ENCODE peak calls at places on chromosomes 2 and 18, in five cellular contexts. One of them, this sample, is unnamed.

GRCh38 chr2:47181176-47181575 is 26.1 kb upstream of the STPG4 start:
- DNase-seq in tibial artery: no peak
- DNase-seq in colonic mucosa: no peak
- DNase-seq in transverse colon: no peak
- DNase-seq in K562: no peak
- DNase-seq in this sample: no peak

GRCh38 chr18:37533647-37534565 is 31.7 kb downstream of the CELF4 start:
- DNase-seq in tibial artery: no peak
- DNase-seq in colonic mucosa: no peak
- DNase-seq in transverse colon: no peak
- DNase-seq in K562: peak
- DNase-seq in this sample: no peak

GRCh38 chr2:160652236-160652635 is 158.6 kb upstream of the RBMS1 start:
- DNase-seq in tibial artery: no peak
- DNase-seq in colonic mucosa: peak
- DNase-seq in transverse colon: peak
- DNase-seq in K562: no peak
- DNase-seq in this sample: peak

GRCh38 chr2:96737251-96737650 is 2.6 kb downstream of the LMAN2L start:
- DNase-seq in tibial artery: no peak
- DNase-seq in colonic mucosa: no peak
- DNase-seq in transverse colon: no peak
- DNase-seq in K562: no peak
- DNase-seq in this sample: no peak

GRCh38 chr2:46995844-46996243 is 80.2 kb upstream of the MCFD2 start:
- DNase-seq in tibial artery: no peak
- DNase-seq in colonic mucosa: no peak
- DNase-seq in transverse colon: no peak
- DNase-seq in K562: no peak
- DNase-seq in this sample: no peak

GRCh38 chr2:29374823-29375222 is 259.6 kb downstream of the CLIP4 start:
- DNase-seq in tibial artery: no peak
- DNase-seq in colonic mucosa: no peak
- DNase-seq in transverse colon: no peak
- DNase-seq in K562: no peak
- DNase-seq in this sample: no peak

GRCh38 chr2:232529806-232530547 is 4.0 kb downstream of the CHRND start:
- DNase-seq in tibial artery: no peak
- DNase-seq in colonic mucosa: no peak
- DNase-seq in transverse colon: no peak
- DNase-seq in K562: no peak
- DNase-seq in this sample: peak

GRCh38 chr2:162212366-162212765 is 30.9 kb downstream of the FAP start:
- DNase-seq in tibial artery: no peak
- DNase-seq in colonic mucosa: no peak
- DNase-seq in transverse colon: no peak
- DNase-seq in K562: no peak
- DNase-seq in this sample: no peak

GRCh38 chr18:36481201-36481657 is 183.7 kb downstream of the FHOD3 start:
- DNase-seq in tibial artery: no peak
- DNase-seq in colonic mucosa: no peak
- DNase-seq in transverse colon: no peak
- DNase-seq in K562: no peak
- DNase-seq in this sample: no peak

GRCh38 chr18:5894215-5894612 is 1.1 kb downstream of the TMEM200C start:
- DNase-seq in tibial artery: no peak
- DNase-seq in colonic mucosa: no peak
- DNase-seq in transverse colon: no peak
- DNase-seq in K562: no peak
- DNase-seq in this sample: no peak
- H3K27ac ChIP-seq in tibial artery: no peak
- H3K27ac ChIP-seq in colonic mucosa: no peak
- H3K27ac ChIP-seq in transverse colon: no peak
- H3K27ac ChIP-seq in K562: no peak
- H3K27ac ChIP-seq in this sample: no peak

GRCh38 chr2:20170646-20171250 is 54.2 kb downstream of the SDC1 start:
- DNase-seq in tibial artery: peak
- DNase-seq in colonic mucosa: no peak
- DNase-seq in transverse colon: no peak
- DNase-seq in K562: no peak
- DNase-seq in this sample: no peak
- H3K27ac ChIP-seq in tibial artery: no peak
- H3K27ac ChIP-seq in colonic mucosa: no peak
- H3K27ac ChIP-seq in transverse colon: no peak
- H3K27ac ChIP-seq in K562: no peak
- H3K27ac ChIP-seq in this sample: no peak

GRCh38 chr2:222993920-222994650 is 57.9 kb upstream of the KCNE4 start:
- DNase-seq in tibial artery: peak
- DNase-seq in colonic mucosa: peak
- DNase-seq in transverse colon: peak
- DNase-seq in K562: no peak
- DNase-seq in this sample: no peak
- H3K27ac ChIP-seq in tibial artery: peak
- H3K27ac ChIP-seq in colonic mucosa: peak
- H3K27ac ChIP-seq in transverse colon: peak
- H3K27ac ChIP-seq in K562: no peak
- H3K27ac ChIP-seq in this sample: peak

GRCh38 chr18:38587571-38587970 is 1022.0 kb upstream of the CELF4 start:
- DNase-seq in tibial artery: no peak
- DNase-seq in colonic mucosa: no peak
- DNase-seq in transverse colon: no peak
- DNase-seq in K562: no peak
- DNase-seq in this sample: no peak

GRCh38 chr18:38586327-38586726 is 1020.7 kb upstream of the CELF4 start:
- DNase-seq in tibial artery: no peak
- DNase-seq in colonic mucosa: no peak
- DNase-seq in transverse colon: no peak
- DNase-seq in K562: no peak
- DNase-seq in this sample: no peak
- H3K27ac ChIP-seq in tibial artery: no peak
- H3K27ac ChIP-seq in colonic mucosa: no peak
- H3K27ac ChIP-seq in transverse colon: no peak
- H3K27ac ChIP-seq in K562: no peak
- H3K27ac ChIP-seq in this sample: no peak

This sample was measured in lower lobe of right lung.